ENCODE peak calls at places on chromosome 18, in eight cellular contexts. B is Calu3, P is small intestine, V is fibroblast of mammary gland, D is MCF 10A, O is NCI-H1694, C is GM23248, R is GM04504. L is an unnamed sample.

GRCh38 chr18:67199993-67200617 is 316.4 kb downstream of the DSEL start:
- DNase-seq in R (peak), P (peak), O (peak), V (peak), B (peak), C (peak), D (peak), L (no peak)

GRCh38 chr18:22279741-22280452 is 110.5 kb downstream of the GATA6 start:
- DNase-seq in V (peak), B (no peak), D (no peak), O (no peak), C (peak), R (peak), P (no peak), L (no peak)

GRCh38 chr18:3046216-3046808 is 33.4 kb upstream of the LPIN2 start:
- DNase-seq in C (no peak), V (no peak), D (no peak), B (no peak), R (no peak), O (no peak), P (no peak), L (no peak)

GRCh38 chr18:50806208-50806616 is 13.6 kb downstream of the MRO start:
- DNase-seq in B (no peak), V (no peak), D (no peak), R (no peak), O (no peak), P (peak), C (no peak), L (no peak)

GRCh38 chr18:57447154-57447621 is 12.0 kb downstream of the ONECUT2 start:
- DNase-seq in P (no peak), V (peak), C (peak), D (peak), B (peak), O (no peak), R (no peak), L (no peak)

GRCh38 chr18:54163458-54163857 is 61.0 kb downstream of the MBD2 start:
- DNase-seq in O (no peak), V (no peak), R (no peak), C (peak), D (no peak), B (no peak), P (no peak), L (no peak)

GRCh38 chr18:10926565-10927194 is 222.7 kb downstream of the PIEZO2 start:
- DNase-seq in D (peak), B (peak), O (no peak), V (peak), C (peak), P (no peak), R (no peak), L (peak)

GRCh38 chr18:63099848-63100625 is 219.5 kb downstream of the BCL2 start:
- DNase-seq in C (no peak), O (no peak), B (peak), P (peak), R (no peak), D (no peak), V (no peak), L (no peak)

GRCh38 chr18:80180778-80181564 is 66.3 kb downstream of the PARD6G start:
- DNase-seq in C (no peak), R (no peak), P (no peak), B (no peak), O (no peak), D (no peak), V (no peak), L (no peak)

GRCh38 chr18:55868909-55869308 is 280.9 kb upstream of the TCF4 start:
- DNase-seq in D (peak), V (peak), C (peak), P (no peak), R (no peak), O (no peak), B (no peak), L (no peak)

GRCh38 chr18:62634991-62635630 is 80.2 kb upstream of the PHLPP1 start:
- DNase-seq in D (peak), V (no peak), P (peak), O (no peak), B (peak), C (peak), R (no peak), L (no peak)

GRCh38 chr18:49055787-49056186 is 105.0 kb upstream of the SMAD7 start:
- DNase-seq in V (peak), O (no peak), D (peak), R (peak), C (peak), B (no peak), P (peak), L (peak)

GRCh38 chr18:56391933-56392590 is 246.3 kb downstream of the TXNL1 start:
- DNase-seq in D (no peak), R (no peak), C (no peak), V (peak), P (no peak), B (no peak), O (no peak), L (no peak)

GRCh38 chr18:55510809-55511208 is 77.2 kb downstream of the TCF4 start:
- DNase-seq in B (no peak), P (no peak), R (peak), C (peak), D (no peak), O (no peak), V (peak), L (no peak)

GRCh38 chr18:48609820-48610815 is 71.3 kb downstream of the CTIF start:
- DNase-seq in D (no peak), B (no peak), O (no peak), P (no peak), R (no peak), C (peak), V (no peak), L (no peak)

GRCh38 chr18:49247786-49248185 is 212.7 kb downstream of the DYM start:
- DNase-seq in R (no peak), V (no peak), B (no peak), O (no peak), D (peak), P (no peak), C (peak), L (no peak)

GRCh38 chr18:48219429-48220145 is 189.6 kb downstream of the ZBTB7C start:
- DNase-seq in D (no peak), V (no peak), P (no peak), C (no peak), B (no peak), R (no peak), O (no peak), L (no peak)

GRCh38 chr18:74299746-74300145 is 8.0 kb upstream of the CYB5A start:
- DNase-seq in B (no peak), C (peak), D (no peak), P (no peak), O (no peak), V (peak), R (no peak), L (no peak)

GRCh38 chr18:49322770-49323490 is 137.5 kb downstream of the DYM start:
- DNase-seq in C (no peak), D (no peak), V (no peak), P (no peak), R (no peak), O (no peak), B (no peak), L (no peak)

GRCh38 chr18:55430026-55430425 is 158.0 kb downstream of the TCF4 start:
- DNase-seq in B (no peak), D (no peak), P (no peak), R (no peak), V (no peak), C (no peak), O (no peak), L (no peak)

GRCh38 chr18:8130089-8130488 is 479.1 kb upstream of the RAB12 start:
- DNase-seq in D (no peak), P (no peak), O (no peak), C (no peak), V (no peak), B (no peak), R (no peak), L (no peak)

GRCh38 chr18:61666876-61667590 is 225.8 kb downstream of the RNF152 start:
- DNase-seq in R (no peak), B (no peak), P (no peak), C (no peak), V (no peak), O (no peak), D (no peak), L (no peak)